ENCODE peak calls at places on chromosomes 7 and 10, in seven cellular contexts. V is B cell, F is AG09309, O is AG10803, Y is glutamatergic neuron, X is GM20000, J is PC-3. T is an unnamed sample.

GRCh38 chr7:108415821-108416536 is 40.3 kb downstream of the NRCAM start:
- DNase-seq in F (no peak), V (peak; percentile 62), X (peak; percentile 53), O (peak; percentile 20), J (peak; percentile 10), Y (no peak), T (peak; percentile 85)

GRCh38 chr10:114879093-114879492 is 57.5 kb downstream of the FHIP2A start:
- DNase-seq in J (no peak), F (no peak), X (no peak), O (peak; percentile 30), Y (no peak), V (no peak), T (no peak)

GRCh38 chr10:79266543-79267312 is 80.5 kb upstream of the PPIF start:
- DNase-seq in J (peak; percentile 88), X (peak; percentile 77), Y (no peak), F (peak; percentile 79), O (peak; percentile 94), V (peak; percentile 44), T (peak; percentile 94)

GRCh38 chr7:35630573-35630972 is 64.4 kb downstream of the HERPUD2 start:
- DNase-seq in Y (no peak), F (no peak), V (no peak), J (peak; percentile 40), O (peak; percentile 33), X (no peak), T (peak; percentile 12)

GRCh38 chr7:17774248-17774647 is 166.0 kb downstream of the SNX13 start:
- DNase-seq in X (no peak), Y (no peak), F (peak; percentile 89), V (no peak), J (peak; percentile 78), O (peak; percentile 89), T (peak; percentile 77)

GRCh38 chr10:43338117-43338516 is 33.3 kb upstream of the FXYD4 start:
- DNase-seq in F (no peak), J (no peak), V (no peak), X (no peak), Y (no peak), O (no peak), T (no peak)

GRCh38 chr7:94782777-94783176 is 124.6 kb upstream of the PPP1R9A start:
- DNase-seq in V (no peak), F (no peak), J (no peak), O (no peak), X (no peak), Y (no peak), T (no peak)

GRCh38 chr7:156095908-156096539 is 283.8 kb upstream of the SHH start:
- DNase-seq in X (no peak), V (no peak), F (no peak), Y (no peak), J (no peak), O (no peak), T (no peak)

GRCh38 chr7:34281260-34281659 is 375.9 kb downstream of the BMPER start:
- DNase-seq in V (no peak), J (no peak), O (peak; percentile 3), Y (no peak), X (no peak), F (no peak), T (no peak)

GRCh38 chr10:59106441-59106840 is 70.0 kb upstream of the PHYHIPL start:
- DNase-seq in J (no peak), X (no peak), V (no peak), O (no peak), Y (no peak), F (no peak), T (no peak)

GRCh38 chr10:22369433-22370072 is 24.3 kb downstream of the SPAG6 start:
- DNase-seq in J (peak; percentile 13), V (no peak), X (no peak), O (no peak), F (no peak), Y (no peak), T (peak; percentile 3)

GRCh38 chr7:21427861-21428641 is at the start of gene SP4:
- DNase-seq in O (peak; percentile 93), J (peak; percentile 90), Y (peak; percentile 98), V (peak; percentile 96), F (peak; percentile 76), X (peak; percentile 97), T (peak; percentile 94)
- TF ChIP-seq CTCF in O (no peak), J (no peak), Y (no peak), V (no peak), F (no peak), X (no peak), T (peak; percentile 18)

DNA sequence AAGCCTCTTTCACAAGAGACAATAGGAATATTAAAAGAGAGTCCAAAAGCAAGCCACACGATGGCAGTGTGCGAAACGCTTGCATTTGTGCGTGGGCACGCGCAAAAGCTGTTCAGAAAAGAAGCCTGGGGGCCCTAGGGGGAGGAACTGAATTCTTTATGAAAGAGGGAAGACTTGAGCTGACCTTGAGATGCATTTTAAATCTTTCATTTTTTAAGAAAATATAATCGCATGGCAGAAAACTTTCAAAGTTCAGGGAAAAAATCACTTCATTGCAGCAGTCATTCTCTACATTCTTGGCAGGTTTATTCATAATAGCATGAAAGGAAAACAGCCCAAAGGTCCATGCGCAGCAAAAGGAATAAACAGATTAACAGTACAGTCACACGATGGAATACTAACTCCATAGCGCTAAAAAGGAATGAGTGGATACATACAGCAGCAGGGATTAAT is 206.5 kb upstream of the PRKCQ start:
- DNase-seq in V (no peak), X (no peak), J (no peak), Y (no peak), F (peak; percentile 21), O (peak; percentile 54), T (peak; percentile 51)
- TF ChIP-seq CTCF in V (no peak), X (no peak), J (peak; percentile 43), Y (no peak), F (peak; percentile 68), O (peak; percentile 65), T (peak; percentile 72)

GRCh38 chr7:117666019-117666418 is 186.2 kb downstream of the CFTR start:
- DNase-seq in V (no peak), F (no peak), X (no peak), O (peak; percentile 7), J (peak; percentile 51), Y (no peak), T (peak; percentile 58)
- TF ChIP-seq CTCF in V (no peak), F (no peak), X (no peak), O (no peak), J (no peak), Y (no peak), T (no peak)

GRCh38 chr7:42385912-42386311 is 148.9 kb upstream of the GLI3 start:
- DNase-seq in Y (no peak), F (no peak), V (no peak), J (no peak), O (no peak), X (no peak), T (no peak)
- TF ChIP-seq CTCF in Y (no peak), F (no peak), V (no peak), J (peak; percentile 30), O (no peak), X (no peak), T (peak; percentile 57)

DNA sequence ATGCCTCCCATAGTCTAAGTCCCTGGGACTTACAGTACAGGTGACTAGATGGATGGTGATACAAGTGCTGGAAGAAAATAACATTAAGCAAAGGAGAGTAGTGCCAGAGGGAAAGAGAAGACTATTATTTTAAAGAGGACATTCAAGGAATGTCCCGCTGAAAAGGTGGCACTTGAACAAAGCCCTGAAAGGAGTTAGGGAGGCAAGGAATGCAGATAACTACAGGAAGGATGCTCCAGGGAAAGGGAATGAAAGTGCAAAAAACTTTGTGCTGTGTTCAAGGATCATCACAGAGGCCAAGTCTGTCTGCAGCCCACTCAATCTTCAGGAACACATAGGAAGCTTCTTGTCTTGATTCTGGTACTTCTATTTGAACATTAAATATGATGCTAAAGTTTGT is 14.9 kb downstream of the ANKMY2 start:
- DNase-seq in F (no peak), O (no peak), Y (no peak), J (no peak), X (no peak), V (no peak), T (no peak)
- TF ChIP-seq CTCF in F (no peak), O (no peak), Y (no peak), J (no peak), X (no peak), V (no peak), T (no peak)

GRCh38 chr10:77253665-77254064 is 383.9 kb downstream of the KCNMA1 start:
- DNase-seq in J (no peak), O (no peak), V (no peak), F (no peak), Y (no peak), X (no peak), T (no peak)

GRCh38 chr10:77249901-77250459 is 387.6 kb downstream of the KCNMA1 start:
- DNase-seq in F (no peak), V (no peak), X (no peak), J (no peak), Y (no peak), O (no peak), T (no peak)

GRCh38 chr10:77252380-77252779 is 385.2 kb downstream of the KCNMA1 start:
- DNase-seq in X (no peak), F (no peak), J (no peak), O (no peak), Y (no peak), V (no peak), T (no peak)

GRCh38 chr10:77253037-77253436 is 384.6 kb downstream of the KCNMA1 start:
- DNase-seq in O (no peak), Y (no peak), F (no peak), V (no peak), X (no peak), J (no peak), T (no peak)

GRCh38 chr10:77251297-77252013 is 386.2 kb downstream of the KCNMA1 start:
- DNase-seq in J (peak; percentile 92), F (no peak), Y (peak; percentile 58), O (peak; percentile 40), X (no peak), V (peak; percentile 30), T (peak; percentile 47)
- TF ChIP-seq CTCF in J (peak; percentile 100), F (peak; percentile 76), Y (peak; percentile 74), O (peak; percentile 68), X (no peak), V (peak; percentile 49), T (peak; percentile 92)

T was measured in brain microvascular endothelial cell.